ENCODE peak calls at places on chromosome 2, in four cellular contexts. One of them, this sample, is unnamed.
A peak's percentile ranks its signal among the peaks of the same experiment; 100 is the strongest.

GRCh38 chr2:179020156-179020750 is 29.7 kb downstream of the CCDC141 start:
- DNase-seq in fibroblast of mammary gland: peak; percentile 36
- DNase-seq in left ventricle myocardium inferior: no peak
- DNase-seq in bronchial epithelial cell: peak; percentile 44
- DNase-seq in this sample: peak; percentile 25

GRCh38 chr2:38129410-38129809 is 53.5 kb upstream of the CYP1B1 start:
- DNase-seq in fibroblast of mammary gland: no peak
- DNase-seq in left ventricle myocardium inferior: no peak
- DNase-seq in bronchial epithelial cell: no peak
- DNase-seq in this sample: no peak

GRCh38 chr2:205377324-205377723 is 305.0 kb upstream of the NRP2 start:
- DNase-seq in fibroblast of mammary gland: no peak
- DNase-seq in left ventricle myocardium inferior: no peak
- DNase-seq in bronchial epithelial cell: no peak
- DNase-seq in this sample: no peak

GRCh38 chr2:11842324-11842723 is 95.9 kb downstream of the LPIN1 start:
- DNase-seq in fibroblast of mammary gland: no peak
- DNase-seq in left ventricle myocardium inferior: no peak
- DNase-seq in bronchial epithelial cell: no peak
- DNase-seq in this sample: no peak

GRCh38 chr2:8511868-8512612 is 169.8 kb upstream of the ID2 start:
- DNase-seq in fibroblast of mammary gland: peak; percentile 70
- DNase-seq in left ventricle myocardium inferior: no peak
- DNase-seq in bronchial epithelial cell: peak; percentile 13
- DNase-seq in this sample: no peak

GRCh38 chr2:235084424-235084823 is 132.6 kb downstream of the SH3BP4 start:
- DNase-seq in fibroblast of mammary gland: no peak
- DNase-seq in left ventricle myocardium inferior: no peak
- DNase-seq in bronchial epithelial cell: no peak
- DNase-seq in this sample: no peak

GRCh38 chr2:144947709-144948037 is 427.8 kb upstream of the ZEB2 start:
- DNase-seq in fibroblast of mammary gland: no peak
- DNase-seq in left ventricle myocardium inferior: no peak
- DNase-seq in bronchial epithelial cell: no peak
- DNase-seq in this sample: no peak

GRCh38 chr2:236121546-236121945 is 46.6 kb downstream of the GBX2 start:
- DNase-seq in fibroblast of mammary gland: peak; percentile 25
- DNase-seq in left ventricle myocardium inferior: no peak
- DNase-seq in bronchial epithelial cell: peak; percentile 19
- DNase-seq in this sample: no peak

GRCh38 chr2:239855863-239856587 is 169.1 kb downstream of the NDUFA10 start:
- DNase-seq in fibroblast of mammary gland: no peak
- DNase-seq in left ventricle myocardium inferior: no peak
- DNase-seq in bronchial epithelial cell: no peak
- DNase-seq in this sample: no peak

GRCh38 chr2:35508601-35509000 is 847.0 kb upstream of the CRIM1 start:
- DNase-seq in fibroblast of mammary gland: no peak
- DNase-seq in left ventricle myocardium inferior: no peak
- DNase-seq in bronchial epithelial cell: no peak
- DNase-seq in this sample: no peak

GRCh38 chr2:178327516-178327915 is 123.5 kb downstream of the PRKRA start:
- DNase-seq in fibroblast of mammary gland: no peak
- DNase-seq in left ventricle myocardium inferior: no peak
- DNase-seq in bronchial epithelial cell: no peak
- DNase-seq in this sample: no peak

GRCh38 chr2:212157011-212157410 is 381.6 kb downstream of the ERBB4 start:
- DNase-seq in fibroblast of mammary gland: peak; percentile 65
- DNase-seq in left ventricle myocardium inferior: no peak
- DNase-seq in bronchial epithelial cell: no peak
- DNase-seq in this sample: no peak

GRCh38 chr2:191713837-191714236 is 35.9 kb downstream of the NABP1 start:
- DNase-seq in fibroblast of mammary gland: no peak
- DNase-seq in left ventricle myocardium inferior: no peak
- DNase-seq in bronchial epithelial cell: no peak
- DNase-seq in this sample: no peak

GRCh38 chr2:162582357-162582798 is 238.4 kb downstream of the GCA start:
- DNase-seq in fibroblast of mammary gland: no peak
- DNase-seq in left ventricle myocardium inferior: no peak
- DNase-seq in bronchial epithelial cell: peak; percentile 37
- DNase-seq in this sample: no peak

GRCh38 chr2:241618296-241618805 is 18.6 kb downstream of the THAP4 start:
- DNase-seq in fibroblast of mammary gland: no peak
- DNase-seq in left ventricle myocardium inferior: no peak
- DNase-seq in bronchial epithelial cell: no peak
- DNase-seq in this sample: no peak

GRCh38 chr2:174248187-174248997 is at the start of gene OLA1:
- DNase-seq in fibroblast of mammary gland: peak; percentile 87
- DNase-seq in left ventricle myocardium inferior: peak; percentile 95
- DNase-seq in bronchial epithelial cell: peak; percentile 83
- DNase-seq in this sample: peak; percentile 98

GRCh38 chr2:227363756-227364155 is 15.3 kb downstream of the TM4SF20 start:
- DNase-seq in fibroblast of mammary gland: peak; percentile 40
- DNase-seq in left ventricle myocardium inferior: no peak
- DNase-seq in bronchial epithelial cell: peak; percentile 7
- DNase-seq in this sample: no peak

GRCh38 chr2:151437630-151438029 is 27.9 kb downstream of the RIF1 start:
- DNase-seq in fibroblast of mammary gland: peak; percentile 44
- DNase-seq in left ventricle myocardium inferior: no peak
- DNase-seq in bronchial epithelial cell: peak; percentile 25
- DNase-seq in this sample: peak; percentile 39

DNA sequence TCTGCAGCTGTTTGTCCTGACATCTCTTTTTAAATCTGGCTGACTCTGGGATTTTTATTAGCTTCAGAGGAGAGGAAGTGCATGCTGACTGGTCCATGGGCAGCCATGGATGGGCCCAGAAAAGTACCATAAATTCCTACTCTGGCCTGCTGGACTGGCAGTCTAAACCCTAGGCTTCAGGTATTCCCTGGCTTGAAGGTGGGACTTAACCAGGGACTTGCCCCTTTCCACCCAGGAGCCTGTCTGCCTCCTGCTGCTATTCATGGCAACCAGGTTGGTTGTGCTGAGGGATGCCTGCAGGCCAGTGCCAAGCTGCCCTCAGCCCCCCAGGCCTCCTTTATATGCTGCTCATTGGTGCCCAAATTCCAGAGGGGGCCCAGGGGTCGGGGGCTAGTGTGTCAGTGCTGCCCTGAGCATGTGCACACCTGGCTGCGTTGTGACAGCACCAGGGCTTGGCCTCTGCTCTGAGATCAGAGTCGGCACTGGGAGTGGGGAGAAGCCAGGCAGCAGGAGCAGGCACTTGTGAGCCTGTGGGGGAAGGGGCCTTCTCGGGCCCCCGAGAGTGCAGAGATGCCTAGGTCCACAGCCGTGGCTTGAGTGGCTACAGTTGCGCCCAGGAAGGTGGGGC is 195.7 kb upstream of the TFPI start:
- DNase-seq in fibroblast of mammary gland: no peak
- DNase-seq in left ventricle myocardium inferior: no peak
- DNase-seq in bronchial epithelial cell: no peak
- DNase-seq in this sample: no peak
- TF ChIP-seq CTCF in fibroblast of mammary gland: no peak
- TF ChIP-seq CTCF in left ventricle myocardium inferior: no peak
- TF ChIP-seq CTCF in bronchial epithelial cell: no peak
- TF ChIP-seq CTCF in this sample: no peak

GRCh38 chr2:155372969-155373368 is 674.5 kb downstream of the KCNJ3 start:
- DNase-seq in fibroblast of mammary gland: peak; percentile 24
- DNase-seq in left ventricle myocardium inferior: no peak
- DNase-seq in bronchial epithelial cell: peak; percentile 51
- DNase-seq in this sample: no peak
- TF ChIP-seq CTCF in fibroblast of mammary gland: peak; percentile 21
- TF ChIP-seq CTCF in left ventricle myocardium inferior: no peak
- TF ChIP-seq CTCF in bronchial epithelial cell: no peak
- TF ChIP-seq CTCF in this sample: no peak

DNA sequence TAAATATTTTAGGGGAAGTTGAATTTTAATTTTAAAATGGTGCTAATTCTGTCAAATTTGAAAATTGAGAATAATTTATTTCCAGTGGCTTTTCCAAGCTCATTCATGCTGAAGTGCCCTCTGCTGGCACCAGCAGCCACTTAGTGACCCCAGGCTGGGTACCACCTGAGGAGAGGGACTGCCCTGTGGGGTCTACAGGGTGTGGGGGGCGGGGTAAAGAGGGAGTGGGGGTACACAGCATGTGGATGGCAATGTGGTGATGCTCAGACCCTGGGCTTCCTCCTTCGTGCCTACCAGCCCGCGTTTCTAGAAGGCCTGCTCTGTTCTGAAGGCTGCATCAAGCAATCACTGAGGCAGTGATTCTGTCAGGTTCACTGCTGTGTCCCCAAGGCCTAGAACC is 45.1 kb upstream of the SCLY start:
- DNase-seq in fibroblast of mammary gland: no peak
- DNase-seq in left ventricle myocardium inferior: no peak
- DNase-seq in bronchial epithelial cell: no peak
- DNase-seq in this sample: no peak
- TF ChIP-seq CTCF in fibroblast of mammary gland: peak; percentile 10
- TF ChIP-seq CTCF in left ventricle myocardium inferior: peak; percentile 33
- TF ChIP-seq CTCF in bronchial epithelial cell: peak; percentile 13
- TF ChIP-seq CTCF in this sample: no peak

DNA sequence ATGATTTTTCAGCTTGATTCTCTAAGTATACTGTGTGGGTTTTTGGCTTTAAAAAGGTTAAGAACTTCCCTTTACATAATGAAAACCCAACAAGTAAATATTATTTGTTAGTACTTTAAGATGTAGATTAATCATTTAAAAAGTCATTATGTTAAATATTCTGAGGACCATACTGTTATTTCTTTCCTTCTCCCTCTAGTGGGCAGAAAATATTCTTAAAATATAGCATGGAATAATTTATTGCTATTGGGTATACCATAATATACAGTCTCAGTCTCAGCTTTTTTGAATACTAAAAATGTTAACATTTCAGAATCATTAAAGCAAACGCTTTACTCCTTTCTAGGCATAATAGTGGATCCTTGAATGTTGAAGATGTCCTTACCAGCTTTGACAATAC is 28.1 kb downstream of the CAMKMT start:
- DNase-seq in fibroblast of mammary gland: no peak
- DNase-seq in left ventricle myocardium inferior: no peak
- DNase-seq in bronchial epithelial cell: no peak
- DNase-seq in this sample: no peak
- TF ChIP-seq CTCF in fibroblast of mammary gland: peak; percentile 38
- TF ChIP-seq CTCF in left ventricle myocardium inferior: peak; percentile 19
- TF ChIP-seq CTCF in bronchial epithelial cell: no peak
- TF ChIP-seq CTCF in this sample: no peak

GRCh38 chr2:26235089-26235488 is 9.3 kb downstream of the HADHA start:
- DNase-seq in fibroblast of mammary gland: no peak
- DNase-seq in left ventricle myocardium inferior: no peak
- DNase-seq in bronchial epithelial cell: no peak
- DNase-seq in this sample: no peak
- TF ChIP-seq CTCF in fibroblast of mammary gland: no peak
- TF ChIP-seq CTCF in left ventricle myocardium inferior: peak; percentile 44
- TF ChIP-seq CTCF in bronchial epithelial cell: peak; percentile 28
- TF ChIP-seq CTCF in this sample: no peak

DNA sequence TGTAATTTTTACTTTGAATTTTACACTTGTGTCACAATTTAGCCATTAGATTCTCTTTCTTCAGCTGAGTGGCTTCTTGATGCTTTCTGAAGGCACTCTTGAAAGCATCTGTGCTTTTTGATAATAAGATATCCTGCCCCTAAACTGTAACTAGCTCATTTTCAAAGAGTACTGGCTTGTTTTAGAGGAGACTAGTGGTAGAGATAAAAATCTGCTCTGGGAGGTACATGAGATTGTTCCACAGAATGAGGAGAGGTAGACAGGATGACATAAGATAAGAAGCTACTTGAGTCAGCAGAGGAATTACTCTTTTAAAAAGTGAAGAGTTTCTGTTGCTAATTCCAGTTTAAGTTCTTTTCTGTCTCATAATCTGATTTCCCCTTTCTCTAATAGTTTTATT is 10.6 kb downstream of the PLEKHB2 start:
- DNase-seq in fibroblast of mammary gland: no peak
- DNase-seq in left ventricle myocardium inferior: no peak
- DNase-seq in bronchial epithelial cell: no peak
- DNase-seq in this sample: no peak
- TF ChIP-seq CTCF in fibroblast of mammary gland: no peak
- TF ChIP-seq CTCF in left ventricle myocardium inferior: no peak
- TF ChIP-seq CTCF in bronchial epithelial cell: no peak
- TF ChIP-seq CTCF in this sample: no peak